ENCODE peak calls at places on chromosomes 11 and 22, in six cellular contexts. B, I, G, Y, U and T are unnamed samples.

GRCh38 chr11:44430140-44430539 is 120.2 kb upstream of the ALX4 start:
- DNase-seq in B (no peak), I (no peak), G (no peak), Y (no peak), U (no peak), T (no peak)

GRCh38 chr11:62611705-62612365 is 740 bp downstream of the EML3 start:
- DNase-seq in B (peak), I (peak), G (no peak), Y (peak), U (peak), T (peak)

GRCh38 chr22:25668437-25668836 is 73.6 kb upstream of the MYO18B start:
- DNase-seq in B (peak), I (no peak), G (no peak), Y (no peak), U (peak), T (no peak)

GRCh38 chr11:23353611-23354010 is 493.3 kb upstream of the CCDC179 start:
- DNase-seq in B (peak), I (no peak), G (no peak), Y (no peak), U (no peak), T (no peak)

GRCh38 chr11:78465169-78465942 is 47.7 kb upstream of the GAB2 start:
- DNase-seq in B (no peak), I (no peak), G (peak), Y (no peak), U (no peak), T (no peak)

GRCh38 chr22:36234919-36235318 is 4.4 kb downstream of the APOL2 start:
- DNase-seq in B (no peak), I (no peak), G (no peak), Y (no peak), U (no peak), T (no peak)

GRCh38 chr11:122791411-122791810 is 46.9 kb upstream of the CRTAM start:
- DNase-seq in B (peak), I (no peak), G (no peak), Y (no peak), U (no peak), T (no peak)

GRCh38 chr11:11987503-11988022 is 20.9 kb downstream of the DKK3 start:
- DNase-seq in B (peak), I (no peak), G (no peak), Y (no peak), U (no peak), T (no peak)

GRCh38 chr11:129852125-129852740 is 36.6 kb downstream of the TMEM45B start:
- DNase-seq in B (no peak), I (no peak), G (no peak), Y (no peak), U (no peak), T (no peak)

GRCh38 chr22:42313204-42313603 is 42.8 kb upstream of the TCF20 start:
- DNase-seq in B (no peak), I (no peak), G (no peak), Y (no peak), U (no peak), T (no peak)

GRCh38 chr11:118448294-118448693 is 12.0 kb downstream of the KMT2A start:
- DNase-seq in B (peak), I (no peak), G (no peak), Y (no peak), U (no peak), T (no peak)

GRCh38 chr11:7889985-7890384 is 41.1 kb downstream of the OR10A6 start:
- DNase-seq in B (no peak), I (no peak), G (no peak), Y (no peak), U (no peak), T (no peak)

GRCh38 chr11:65786786-65787636 is at the start of gene OVOL1:
- DNase-seq in B (no peak), I (peak), G (no peak), Y (no peak), U (peak), T (no peak)

GRCh38 chr11:103648670-103649400 is 387.6 kb upstream of the DDI1 start:
- DNase-seq in B (peak), I (no peak), G (no peak), Y (no peak), U (no peak), T (no peak)

GRCh38 chr11:46560300-46561025 is 33.4 kb downstream of the AMBRA1 start:
- DNase-seq in B (peak), I (no peak), G (peak), Y (no peak), U (peak), T (no peak)

GRCh38 chr22:17562906-17563870 is at the start of gene SLC25A18:
- DNase-seq in B (no peak), I (peak), G (no peak), Y (peak), U (peak), T (peak)

GRCh38 chr22:39959640-39960447 is at the start of gene TMA7B:
- DNase-seq in B (peak), I (peak), G (peak), Y (no peak), U (no peak), T (no peak)
- TF ChIP-seq CTCF in B (peak), I (peak), G (no peak), Y (peak), U (no peak), T (no peak)

GRCh38 chr11:515131-515530 is 8.1 kb upstream of the RNH1 start:
- DNase-seq in B (no peak), I (no peak), G (no peak), Y (no peak), U (no peak), T (no peak)

GRCh38 chr11:508956-509355 is 1.9 kb upstream of the RNH1 start:
- DNase-seq in B (no peak), I (no peak), G (no peak), Y (no peak), U (no peak), T (no peak)

GRCh38 chr11:514606-515005 is 7.6 kb upstream of the RNH1 start:
- DNase-seq in B (no peak), I (no peak), G (peak), Y (no peak), U (no peak), T (no peak)

GRCh38 chr11:516400-516799 is 9.4 kb upstream of the RNH1 start:
- DNase-seq in B (no peak), I (no peak), G (no peak), Y (no peak), U (no peak), T (no peak)

DNA sequence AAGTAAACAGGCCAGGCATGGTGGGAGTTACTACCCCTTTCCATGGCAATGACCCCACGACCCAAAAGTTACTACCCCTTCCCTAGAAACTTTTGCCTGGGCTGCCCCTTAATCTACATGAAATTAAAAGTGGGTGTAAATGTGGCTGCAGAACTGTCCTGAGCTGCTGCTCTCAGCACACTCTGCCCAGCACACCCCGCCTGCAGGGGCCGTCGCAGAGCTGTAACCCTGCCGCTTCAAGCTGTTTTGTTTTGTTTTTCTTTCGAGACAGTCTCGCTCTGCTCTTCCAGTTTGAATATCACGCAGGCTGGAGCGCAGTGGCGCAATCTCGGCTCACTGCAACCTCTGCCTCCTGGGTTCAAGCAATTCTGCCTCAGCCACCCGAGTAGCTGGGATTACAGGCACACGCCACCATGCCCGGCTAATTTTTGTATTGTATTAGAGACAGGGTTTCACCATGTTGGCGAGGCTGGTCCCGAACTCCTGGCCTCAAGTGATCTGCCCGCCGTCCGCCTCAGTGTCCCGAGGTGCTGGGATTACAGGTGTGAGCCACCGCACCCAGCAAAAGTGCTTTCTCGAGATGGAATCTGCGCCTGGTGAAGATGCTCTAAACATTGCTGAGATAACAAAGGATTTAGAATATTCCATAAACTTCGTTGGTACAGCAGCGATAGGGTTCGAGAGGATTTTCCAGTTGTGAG is 6.0 kb upstream of the RNH1 start:
- DNase-seq in B (no peak), I (no peak), G (no peak), Y (no peak), U (no peak), T (no peak)
- H3K27ac ChIP-seq in B (no peak), I (no peak), G (no peak), Y (no peak), U (no peak), T (no peak)

GRCh38 chr22:48782817-48783511 is 1044.7 kb downstream of the BRD1 start:
- DNase-seq in B (no peak), I (peak), G (no peak), Y (no peak), U (no peak), T (peak)
- TF ChIP-seq CTCF in B (no peak), I (peak), G (no peak), Y (no peak), U (no peak), T (peak)

DNA sequence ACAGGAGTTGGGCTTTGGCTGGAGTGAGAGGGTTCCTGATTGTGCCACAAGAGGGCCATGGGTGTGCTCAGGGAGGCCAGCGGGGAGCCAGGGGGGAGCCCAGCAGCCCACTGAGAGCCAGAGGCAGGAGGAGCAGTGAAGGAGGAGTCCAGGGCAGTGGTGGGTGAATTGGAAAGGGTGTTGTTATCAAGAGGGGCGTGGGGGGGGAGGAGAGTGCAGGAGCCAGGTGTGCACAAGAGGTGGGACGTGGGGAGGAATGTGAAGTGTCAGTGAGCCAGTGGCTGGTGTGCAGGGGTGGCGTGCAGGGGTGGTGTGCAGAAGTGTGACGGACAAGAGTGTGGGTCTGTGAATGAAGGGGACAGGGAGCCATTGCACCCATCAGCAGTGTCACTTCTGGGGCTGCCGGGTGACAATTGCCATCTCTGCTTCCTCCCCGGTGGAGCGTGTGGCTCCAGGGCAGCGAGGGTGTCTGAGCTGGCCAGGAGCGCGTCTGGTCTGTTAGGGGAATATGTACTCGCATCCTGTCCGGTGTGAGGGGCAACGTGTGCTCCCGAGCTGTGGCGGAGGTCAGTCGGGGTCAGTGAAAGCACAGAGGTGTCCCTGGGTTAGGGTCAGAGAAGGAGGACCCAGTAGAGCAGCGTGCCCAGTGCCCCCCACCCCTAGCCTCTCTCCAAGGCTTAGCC is 1.7 kb downstream of the CLCF1 start:
- DNase-seq in B (peak), I (peak), G (peak), Y (no peak), U (peak), T (peak)
- H3K27ac ChIP-seq in B (peak), I (no peak), G (peak), Y (peak), U (peak), T (no peak)